ENCODE peak calls at places on chromosomes 12 and 14, in five cellular contexts. Q, P, K, S and X are unnamed samples. For H3K4me1, the result is how much of the 10 kb centered on the place peaks cover.

GRCh38 chr12:31041033-31041564 is 32.6 kb upstream of the DDX11 start:
- DNase-seq in Q (peak), P (no peak), K (no peak), S (no peak), X (no peak)

GRCh38 chr12:132154941-132155770 is 10.9 kb downstream of the NOC4L start:
- DNase-seq in Q (peak), P (no peak), K (no peak), S (no peak), X (no peak)

GRCh38 chr14:35403085-35403396 is 1.5 kb downstream of the NFKBIA start:
- DNase-seq in Q (peak), P (peak), K (peak), S (no peak), X (peak)

GRCh38 chr14:87805315-87805723 is 187.7 kb downstream of the GALC start:
- DNase-seq in Q (peak), P (peak), K (no peak), S (peak), X (no peak)

GRCh38 chr14:51079085-51079484 is 15.8 kb downstream of the TRIM9 start:
- DNase-seq in Q (no peak), P (no peak), K (no peak), S (no peak), X (no peak)

GRCh38 chr12:111330800-111331752 is 37.8 kb downstream of the PHETA1 start:
- DNase-seq in Q (no peak), P (no peak), K (peak), S (peak), X (no peak)

GRCh38 chr12:132137483-132138125 is 6.5 kb downstream of the DDX51 start:
- DNase-seq in Q (no peak), P (no peak), K (no peak), S (no peak), X (no peak)

GRCh38 chr14:94761348-94761998 is 8.4 kb downstream of the GSC start:
- DNase-seq in Q (no peak), P (no peak), K (no peak), S (no peak), X (peak)

GRCh38 chr14:20774258-20774657 is 6.1 kb downstream of the EDDM3B start:
- DNase-seq in Q (no peak), P (no peak), K (no peak), S (no peak), X (no peak)

GRCh38 chr12:109729837-109730200 is 16.2 kb downstream of the FAM222A start:
- DNase-seq in Q (peak), P (no peak), K (no peak), S (no peak), X (peak)

GRCh38 chr12:10196210-10196609 is 16.5 kb upstream of the GABARAPL1 start:
- DNase-seq in Q (no peak), P (no peak), K (no peak), S (no peak), X (no peak)

GRCh38 chr12:124548854-124549378 is 18.5 kb downstream of the NCOR2 start:
- DNase-seq in Q (no peak), P (peak), K (peak), S (no peak), X (peak)

GRCh38 chr14:37197421-37198272 is at the start of gene MIPOL1:
- DNase-seq in Q (peak), P (peak), K (peak), S (peak), X (peak)

GRCh38 chr14:74882103-74882920 is 596 bp downstream of the DLST start:
- DNase-seq in Q (peak), P (peak), K (peak), S (peak), X (peak)
- H3K4me1 ChIP-seq in Q (half or more), P (under half), K (under half), S (half or more), X (half or more)

GRCh38 chr14:68662395-68662794 is 130.5 kb downstream of the ZFP36L1 start:
- DNase-seq in Q (no peak), P (no peak), K (no peak), S (no peak), X (no peak)
- H3K4me1 ChIP-seq in Q (half or more), P (under half), K (under half), S (under half), X (half or more)

DNA sequence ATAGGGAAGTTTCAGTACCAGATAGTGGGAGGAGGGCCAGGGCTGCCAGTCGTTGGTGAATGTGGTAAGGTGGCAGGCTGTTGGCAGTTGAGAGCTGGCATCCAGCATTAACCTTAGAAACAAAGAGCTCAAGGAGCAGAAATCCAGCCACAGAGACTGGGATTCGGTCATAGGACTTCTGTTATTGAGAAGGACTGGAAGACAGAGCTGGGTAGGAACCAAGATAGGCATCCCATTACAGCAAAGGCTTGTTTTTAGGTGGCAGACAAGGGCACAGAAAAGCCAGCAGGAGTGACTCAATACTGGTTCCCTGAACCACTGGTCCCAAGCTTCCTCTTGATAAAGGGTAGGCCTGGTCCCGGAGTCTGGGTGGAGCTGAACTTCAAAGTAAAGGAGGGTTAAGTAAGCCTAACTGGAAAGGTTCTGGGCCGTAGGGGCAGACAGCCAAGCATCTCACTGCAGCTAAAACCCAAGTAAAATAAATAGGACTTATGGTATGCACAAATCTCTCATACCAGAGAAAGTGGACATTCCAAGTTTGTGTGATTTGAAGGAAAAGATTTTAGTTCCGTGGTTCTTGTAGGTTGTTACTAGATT is 147.9 kb downstream of the ETV6 start:
- DNase-seq in Q (no peak), P (no peak), K (peak), S (no peak), X (no peak)
- H3K4me1 ChIP-seq in Q (half or more), P (half or more), K (half or more), S (under half), X (half or more)

GRCh38 chr14:101878222-101879211 is 85.9 kb upstream of the DYNC1H1 start:
- DNase-seq in Q (no peak), P (no peak), K (no peak), S (no peak), X (peak)
- H3K4me1 ChIP-seq in Q (half or more), P (half or more), K (under half), S (under half), X (half or more)

GRCh38 chr14:52430474-52430873 is 116.4 kb downstream of the PTGER2 start:
- DNase-seq in Q (no peak), P (no peak), K (no peak), S (no peak), X (no peak)

GRCh38 chr14:52422650-52423356 is 108.7 kb downstream of the PTGER2 start:
- DNase-seq in Q (no peak), P (no peak), K (no peak), S (no peak), X (no peak)

GRCh38 chr14:52429451-52429850 is 115.3 kb downstream of the PTGER2 start:
- DNase-seq in Q (no peak), P (no peak), K (no peak), S (no peak), X (no peak)

GRCh38 chr14:52427460-52427859 is 113.3 kb downstream of the PTGER2 start:
- DNase-seq in Q (no peak), P (no peak), K (no peak), S (no peak), X (no peak)
- H3K4me1 ChIP-seq in Q (under half), P (under half), K (under half), S (under half), X (under half)

DNA sequence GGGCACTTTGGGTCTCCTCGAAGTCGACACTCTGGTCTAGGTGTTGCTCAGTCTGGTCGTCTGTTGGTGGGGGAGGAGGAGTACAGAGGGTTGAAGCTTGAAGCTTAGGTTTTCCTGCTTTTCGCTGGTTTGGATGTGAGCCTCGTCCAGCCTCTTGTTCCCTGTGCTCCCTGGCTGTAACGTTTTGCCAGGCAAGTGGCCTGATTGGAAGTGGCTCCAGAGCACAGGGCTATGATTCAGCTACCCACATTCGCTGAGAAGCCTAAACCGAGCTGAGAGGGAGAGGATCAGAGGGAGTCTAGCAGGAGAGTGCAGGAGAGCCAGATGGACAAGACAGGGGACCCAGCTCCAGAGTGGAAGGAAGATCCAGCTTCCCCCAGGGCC is 6.1 kb downstream of the HOXC10 start:
- DNase-seq in Q (no peak), P (no peak), K (no peak), S (no peak), X (no peak)
- H3K4me1 ChIP-seq in Q (under half), P (under half), K (under half), S (under half), X (under half)

GRCh38 chr12:102484732-102485069 is 4.3 kb upstream of the IGF1 start:
- DNase-seq in Q (no peak), P (no peak), K (no peak), S (no peak), X (no peak)
- H3K4me1 ChIP-seq in Q (under half), P (under half), K (under half), S (under half), X (under half)